ENCODE peak calls at places on chromosomes 12 and 14, in four cellular contexts. T is lower leg skin, M is WERI-Rb-1, Z is left lung. V is an unnamed sample.

GRCh38 chr12:127401005-127401404 is 866.0 kb upstream of the TMEM132C start:
- DNase-seq in M (no peak), Z (no peak), T (no peak), V (no peak)

GRCh38 chr14:21219120-21219519 is 50.1 kb downstream of the HNRNPC start:
- DNase-seq in Z (no peak), M (no peak), T (no peak), V (no peak)

GRCh38 chr14:54857830-54858269 is 44.8 kb downstream of the GCH1 start:
- DNase-seq in T (no peak), Z (no peak), M (no peak), V (no peak)

GRCh38 chr12:125143491-125143890 is 78.3 kb downstream of the AACS start:
- DNase-seq in T (no peak), Z (no peak), M (no peak), V (no peak)

GRCh38 chr14:78135450-78135891 is 34.7 kb upstream of the NRXN3 start:
- DNase-seq in M (no peak), Z (no peak), T (no peak), V (no peak)

GRCh38 chr14:23801766-23802165 is 151.8 kb upstream of the DHRS4 start:
- DNase-seq in T (no peak), Z (no peak), M (no peak), V (no peak)

GRCh38 chr12:131272415-131272814 is 318.7 kb downstream of the ADGRD1 start:
- DNase-seq in T (no peak), M (no peak), Z (no peak), V (no peak)

GRCh38 chr12:112153181-112153899 is 28.0 kb downstream of the TRAFD1 start:
- DNase-seq in Z (no peak), M (no peak), T (peak), V (no peak)

GRCh38 chr12:39272934-39273770 is 169.8 kb downstream of the KIF21A start:
- DNase-seq in M (peak), Z (no peak), T (no peak), V (no peak)
- TF ChIP-seq CTCF in M (peak), Z (peak), T (no peak), V (peak)

DNA sequence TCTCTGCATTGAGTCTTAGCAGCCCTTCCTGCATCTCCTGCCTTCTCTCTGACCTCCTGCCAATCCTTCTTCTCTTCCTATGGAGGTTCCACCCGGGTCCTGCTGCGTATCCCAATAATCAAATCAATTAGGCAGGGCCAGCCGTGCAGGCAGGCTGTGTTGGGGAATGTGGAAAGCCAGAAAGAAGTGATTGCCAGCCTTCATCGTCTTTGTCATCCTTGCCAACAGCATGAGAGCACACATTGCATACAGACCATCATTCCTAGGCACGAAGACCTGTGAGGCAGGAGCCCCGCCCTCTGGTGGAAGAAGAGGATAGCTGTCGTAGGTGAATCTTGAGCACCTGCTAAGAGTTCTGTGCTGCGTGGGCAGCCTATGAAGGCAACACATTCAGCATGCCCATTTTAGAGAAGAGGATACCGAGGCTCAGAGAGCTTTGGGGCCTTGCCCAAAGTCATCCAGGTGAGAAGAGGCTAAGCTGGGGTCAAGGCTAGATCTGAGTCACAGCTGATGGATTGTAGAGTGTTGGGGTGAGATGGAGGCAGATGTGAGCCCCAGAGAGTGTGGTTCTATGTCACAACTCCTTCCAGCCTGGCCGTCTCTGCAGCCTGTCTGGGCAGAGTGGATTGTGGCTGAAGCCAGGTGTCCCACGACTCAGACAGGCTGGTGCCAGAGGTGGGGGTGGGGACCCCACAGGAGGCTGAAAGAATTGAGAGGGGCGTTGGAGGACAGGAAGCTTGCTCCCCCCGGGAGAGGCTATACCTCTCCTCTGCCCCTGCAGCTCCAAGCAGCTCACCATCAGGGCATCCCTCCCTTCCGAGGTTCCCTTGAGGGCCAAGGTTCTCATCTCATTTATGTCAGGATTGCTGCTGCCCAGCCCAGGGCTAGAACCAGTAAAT is 12.7 kb downstream of the C14orf132 start:
- DNase-seq in M (peak), T (peak), Z (no peak), V (peak)
- TF ChIP-seq CTCF in M (peak), T (no peak), Z (no peak), V (no peak)

DNA sequence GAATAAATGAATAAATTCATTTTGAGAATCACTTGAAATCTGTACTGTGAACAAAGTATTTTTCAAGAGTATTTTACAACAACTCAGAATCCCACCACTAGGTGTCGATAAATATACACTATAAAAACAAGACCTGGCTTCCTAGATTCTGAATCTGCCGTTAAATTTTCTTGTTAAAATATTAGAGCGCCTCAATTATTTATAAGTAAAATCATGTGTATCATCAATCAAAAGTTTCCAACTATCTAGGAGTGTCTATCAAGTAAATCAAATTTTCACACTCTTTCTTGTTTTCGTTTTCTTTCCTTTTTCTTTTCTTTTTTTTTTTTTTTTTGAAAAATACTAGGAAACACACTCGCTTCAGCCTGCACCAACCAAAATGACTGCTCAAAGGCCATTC is 179.2 kb upstream of the DCN start:
- DNase-seq in T (no peak), Z (no peak), M (no peak), V (no peak)
- TF ChIP-seq CTCF in T (no peak), Z (peak), M (peak), V (peak)

GRCh38 chr14:104800600-104801283 is at the start of gene ZBTB42:
- DNase-seq in Z (peak), M (no peak), T (peak), V (peak)

GRCh38 chr14:104799239-104799599 is 1.7 kb upstream of the ZBTB42 start:
- DNase-seq in M (no peak), Z (no peak), T (no peak), V (no peak)

GRCh38 chr14:104801284-104802119 is 601 bp downstream of the ZBTB42 start:
- DNase-seq in T (no peak), M (no peak), Z (no peak), V (no peak)

GRCh38 chr14:104798300-104799238 is 2.3 kb upstream of the ZBTB42 start:
- DNase-seq in T (no peak), Z (no peak), M (no peak), V (no peak)

GRCh38 chr14:104799657-104800599 is 973 bp upstream of the ZBTB42 start:
- DNase-seq in Z (peak), T (peak), M (no peak), V (peak)
- TF ChIP-seq CTCF in Z (peak), T (no peak), M (no peak), V (no peak)

GRCh38 chr12:77741974-77742517 is 88.6 kb upstream of the NAV3 start:
- DNase-seq in Z (no peak), T (no peak), M (no peak), V (no peak)
- TF ChIP-seq CTCF in Z (no peak), T (no peak), M (no peak), V (no peak)

GRCh38 chr14:92958373-92959188 is 35.6 kb downstream of the CHGA start:
- DNase-seq in M (no peak), Z (peak), T (no peak), V (no peak)

GRCh38 chr14:92961567-92961855 is 38.6 kb downstream of the CHGA start:
- DNase-seq in M (no peak), Z (peak), T (no peak), V (no peak)

GRCh38 chr14:92960706-92961566 is 38.0 kb downstream of the CHGA start:
- DNase-seq in Z (peak), M (no peak), T (no peak), V (no peak)

GRCh38 chr14:92959189-92959531 is 36.2 kb downstream of the CHGA start:
- DNase-seq in Z (no peak), M (peak), T (no peak), V (no peak)

DNA sequence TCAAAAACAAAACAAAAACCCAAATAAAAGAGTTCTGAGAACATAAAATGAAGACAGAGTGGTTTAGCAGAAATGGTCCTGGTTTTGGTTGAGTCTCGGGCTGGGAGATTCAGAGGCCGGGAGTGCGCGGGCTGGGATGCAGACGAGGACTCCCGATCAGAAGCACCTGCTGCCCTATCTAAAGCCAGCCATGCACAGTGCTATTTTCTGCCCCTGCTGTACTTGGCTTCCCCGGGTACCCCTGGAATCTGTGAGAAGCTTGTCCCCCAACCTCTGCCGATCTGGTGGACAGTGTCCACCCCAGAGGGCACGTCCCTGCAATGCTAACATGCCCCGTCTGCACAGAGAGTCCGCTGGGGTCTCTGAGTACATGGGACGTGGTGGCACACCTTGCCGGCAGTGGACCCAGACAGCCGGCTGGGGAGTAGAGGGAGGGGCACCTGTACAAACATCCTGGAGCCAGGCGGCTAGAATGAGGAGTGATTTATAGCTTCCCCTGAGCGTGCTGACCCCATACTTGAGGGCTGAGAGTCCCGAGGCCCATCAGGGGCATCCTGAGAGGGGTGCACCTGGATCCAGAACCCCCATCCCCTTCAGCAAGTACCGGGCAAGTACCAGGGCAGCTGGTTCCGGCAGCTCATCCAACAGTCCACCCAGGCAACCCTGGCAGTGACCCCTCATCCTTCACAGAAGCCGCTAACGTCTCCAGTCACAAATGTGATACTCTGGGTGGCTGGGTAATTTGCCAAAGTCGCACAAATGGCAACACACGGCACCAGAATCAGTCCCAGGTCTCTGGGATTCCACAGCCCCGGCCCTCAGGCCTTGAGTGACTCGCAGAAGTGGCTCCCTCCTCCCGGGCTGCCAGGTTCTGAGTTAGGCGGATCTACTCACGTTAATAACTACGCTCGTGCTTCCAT is 37.1 kb downstream of the CHGA start:
- DNase-seq in M (peak), T (no peak), Z (peak), V (no peak)
- TF ChIP-seq CTCF in M (no peak), T (no peak), Z (no peak), V (no peak)

GRCh38 chr12:12560587-12561304 is 1.9 kb downstream of the DUSP16 start:
- DNase-seq in M (peak), Z (no peak), T (no peak), V (no peak)
- TF ChIP-seq CTCF in M (no peak), Z (no peak), T (no peak), V (no peak)